ENCODE peak calls at places on chromosomes 16 and 17, in eight cellular contexts. A is naive thymus-derived CD4-positive, alpha-beta T cell; Z is CD8-positive, alpha-beta T cell; H is mesendoderm; Y is right cardiac atrium; Q is bronchial epithelial cell; B is gastrocnemius medialis; W is psoas muscle. E is an unnamed sample.

GRCh38 chr16:48597563-48598392 is 12.2 kb downstream of the N4BP1 start:
- DNase-seq in A (no peak), Y (no peak), Q (no peak), W (no peak), B (no peak), Z (no peak), H (no peak), E (no peak)

GRCh38 chr16:89619880-89620279 is 6.4 kb downstream of the DPEP1 start:
- DNase-seq in B (no peak), W (no peak), H (no peak), A (no peak), Q (no peak), Z (no peak), Y (no peak), E (no peak)

GRCh38 chr17:81959362-81960129 is 1.4 kb downstream of the NOTUM start:
- DNase-seq in A (peak; percentile 90), Y (peak; percentile 90), Z (peak; percentile 90), B (peak; percentile 56), H (peak; percentile 63), Q (no peak), W (peak; percentile 88), E (peak; percentile 50)

GRCh38 chr16:75282811-75283281 is 31.4 kb upstream of the BCAR1 start:
- DNase-seq in Y (no peak), A (no peak), B (no peak), Q (no peak), W (no peak), Z (no peak), H (peak; percentile 50), E (no peak)

GRCh38 chr16:86171329-86171728 is 272.4 kb downstream of the IRF8 start:
- DNase-seq in H (no peak), W (no peak), Q (no peak), B (no peak), Y (no peak), A (no peak), Z (no peak), E (no peak)

GRCh38 chr16:4882633-4883285 is 35.5 kb downstream of the UBN1 start:
- DNase-seq in H (no peak), W (peak; percentile 50), A (no peak), B (peak; percentile 61), Z (no peak), Y (no peak), Q (peak; percentile 83), E (no peak)

GRCh38 chr17:50208611-50209061 is 7.2 kb upstream of the COL1A1 start:
- DNase-seq in A (no peak), Q (no peak), Z (no peak), B (no peak), Y (no peak), W (no peak), H (peak; percentile 65), E (peak; percentile 10)

GRCh38 chr17:55845385-55845784 is 94.5 kb downstream of the PCTP start:
- DNase-seq in W (peak; percentile 81), Y (peak; percentile 83), Q (no peak), A (peak; percentile 22), Z (peak; percentile 51), H (peak; percentile 68), B (peak; percentile 25), E (peak; percentile 18)

GRCh38 chr17:349666-350065 is 2.9 kb downstream of the RPH3AL start:
- DNase-seq in W (no peak), A (no peak), Q (no peak), Y (no peak), H (no peak), B (no peak), Z (no peak), E (no peak)

GRCh38 chr17:8868092-8868491 is 618 bp upstream of the PIK3R6 start:
- DNase-seq in A (no peak), B (no peak), Q (no peak), Z (no peak), W (no peak), H (no peak), Y (no peak), E (no peak)

GRCh38 chr17:8869416-8869815 is 1.9 kb upstream of the PIK3R6 start:
- DNase-seq in Y (no peak), B (no peak), A (no peak), W (no peak), Q (no peak), H (no peak), Z (no peak), E (no peak)

GRCh38 chr17:8867361-8867981 is at the start of gene PIK3R6:
- DNase-seq in Q (no peak), A (no peak), B (no peak), H (no peak), Z (no peak), W (no peak), Y (no peak), E (no peak)

GRCh38 chr17:8870406-8871040 is 3.0 kb upstream of the PIK3R6 start:
- DNase-seq in Q (no peak), W (no peak), A (no peak), H (no peak), Y (no peak), B (no peak), Z (no peak), E (no peak)

DNA sequence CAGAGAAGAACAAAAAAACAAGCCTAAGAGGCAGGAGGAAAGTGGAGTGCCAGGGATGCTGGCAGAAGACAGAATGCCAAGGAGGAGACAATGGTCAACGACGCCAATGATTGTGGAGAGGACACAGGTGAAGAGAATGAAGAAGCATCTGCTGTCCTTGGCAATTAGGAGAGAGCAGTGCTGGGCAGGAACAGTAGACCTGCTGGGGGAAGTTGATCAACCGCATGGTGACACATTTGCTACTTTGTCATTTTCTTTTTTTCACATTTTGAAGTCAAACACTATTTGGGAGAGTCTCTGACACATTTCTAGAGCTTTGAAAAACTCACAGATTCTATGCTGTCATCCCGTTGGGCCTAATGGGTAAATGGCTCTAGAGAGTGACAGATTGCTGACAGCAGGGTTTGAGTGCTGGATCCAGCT is 1.1 kb upstream of the PIK3R6 start:
- DNase-seq in W (no peak), H (no peak), A (no peak), Z (no peak), B (no peak), Q (no peak), Y (no peak), E (no peak)
- H3K4me3 ChIP-seq in W (no peak overlapping the region), H (no peak overlapping the region), A (no peak overlapping the region), Z (no peak overlapping the region), B (no peak overlapping the region), Q (no peak overlapping the region), Y (no peak overlapping the region), E (no peak overlapping the region)

GRCh38 chr16:1991135-1991551 is 1.4 kb downstream of the SYNGR3 start:
- DNase-seq in W (no peak), H (no peak), A (peak; percentile 55), B (no peak), Z (peak; percentile 68), Y (peak; percentile 64), Q (no peak), E (no peak)

GRCh38 chr16:1991588-1992474 is 2.1 kb downstream of the SYNGR3 start:
- DNase-seq in H (peak; percentile 93), Q (peak; percentile 65), Y (peak; percentile 98), W (peak; percentile 98), Z (peak; percentile 97), B (peak; percentile 95), A (peak; percentile 96), E (peak; percentile 85)

GRCh38 chr16:1990336-1991134 is 765 bp downstream of the SYNGR3 start:
- DNase-seq in A (peak; percentile 73), Y (no peak), Z (peak; percentile 53), B (no peak), H (peak; percentile 75), W (no peak), Q (no peak), E (no peak)

GRCh38 chr16:1989209-1989825 is 453 bp upstream of the SYNGR3 start:
- DNase-seq in B (no peak), A (no peak), Y (no peak), Z (no peak), W (no peak), Q (no peak), H (peak; percentile 31), E (no peak)

GRCh38 chr16:1989826-1990335 is at the start of gene SYNGR3:
- DNase-seq in Q (no peak), B (no peak), Z (no peak), W (no peak), H (peak; percentile 39), Y (no peak), A (no peak), E (no peak)
- H3K4me3 ChIP-seq in Q (peak within 1 kb of the TSS; percentile 21), B (no peak within 1 kb of the TSS), Z (peak within 1 kb of the TSS; percentile 60), W (peak within 1 kb of the TSS; percentile 1), H (peak within 1 kb of the TSS; percentile 34), Y (peak within 1 kb of the TSS; percentile 32), A (peak within 1 kb of the TSS; percentile 22), E (no peak within 1 kb of the TSS)

GRCh38 chr17:61209524-61209923 is 190.1 kb upstream of the TBX2 start:
- DNase-seq in Z (no peak), A (no peak), W (no peak), Y (peak; percentile 47), Q (no peak), B (no peak), H (no peak), E (no peak)
- H3K4me3 ChIP-seq in Z (no peak overlapping the region), A (no peak overlapping the region), W (no peak overlapping the region), Y (no peak overlapping the region), Q (no peak overlapping the region), B (no peak overlapping the region), H (no peak overlapping the region), E (no peak overlapping the region)

DNA sequence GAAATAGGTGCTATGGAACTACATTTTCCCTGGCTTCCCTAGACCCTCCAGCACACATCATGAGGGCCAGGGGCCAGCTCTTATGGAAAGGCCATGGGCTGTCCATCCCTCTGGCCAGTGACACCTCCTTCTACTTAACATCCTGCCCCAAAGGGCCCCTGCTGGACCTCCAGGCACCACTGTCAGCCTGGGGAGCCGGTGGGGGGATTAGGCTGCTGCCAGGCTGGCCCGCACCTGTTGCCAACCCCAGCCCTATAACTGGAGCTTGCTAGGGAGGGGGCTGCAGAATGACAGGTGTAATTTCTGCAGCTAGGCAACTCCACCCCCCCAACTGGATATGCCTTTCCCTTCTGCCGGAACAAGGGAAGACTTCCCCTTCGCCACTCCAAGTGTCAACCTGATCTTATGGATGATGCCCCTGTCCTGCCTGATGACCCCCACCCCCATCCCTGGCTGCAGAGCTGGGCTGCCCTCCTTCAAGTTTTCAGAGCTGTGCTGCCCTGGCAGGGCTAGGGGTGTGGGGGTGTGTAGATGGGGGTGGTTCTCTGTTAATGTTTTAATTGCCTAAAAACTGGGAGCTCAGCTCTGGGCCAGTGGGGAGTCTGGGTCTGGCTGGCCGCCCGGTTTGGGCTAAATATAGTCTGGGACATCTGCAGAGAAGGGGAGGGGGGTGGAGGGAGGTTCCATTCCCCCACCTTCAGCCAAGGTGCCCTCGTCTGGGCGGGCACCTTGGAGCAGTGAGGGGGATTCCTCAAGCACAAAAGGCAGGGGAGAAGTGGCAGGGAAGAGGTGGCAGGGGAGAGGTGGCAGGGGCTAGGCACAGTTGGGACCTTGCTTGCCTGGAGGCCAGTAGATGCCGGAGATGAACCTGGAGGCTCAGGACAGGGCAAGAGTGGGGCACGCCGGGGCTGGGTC is 12.8 kb downstream of the RARA start:
- DNase-seq in Z (no peak), A (no peak), W (peak; percentile 86), Y (peak; percentile 88), Q (no peak), B (peak; percentile 83), H (no peak), E (no peak)
- H3K4me3 ChIP-seq in Z (peak overlapping the region; percentile 91), A (peak overlapping the region; percentile 55), W (peak overlapping the region; percentile 95), Y (peak overlapping the region; percentile 26), Q (no peak overlapping the region), B (peak overlapping the region; percentile 100), H (no peak overlapping the region), E (no peak overlapping the region)

DNA sequence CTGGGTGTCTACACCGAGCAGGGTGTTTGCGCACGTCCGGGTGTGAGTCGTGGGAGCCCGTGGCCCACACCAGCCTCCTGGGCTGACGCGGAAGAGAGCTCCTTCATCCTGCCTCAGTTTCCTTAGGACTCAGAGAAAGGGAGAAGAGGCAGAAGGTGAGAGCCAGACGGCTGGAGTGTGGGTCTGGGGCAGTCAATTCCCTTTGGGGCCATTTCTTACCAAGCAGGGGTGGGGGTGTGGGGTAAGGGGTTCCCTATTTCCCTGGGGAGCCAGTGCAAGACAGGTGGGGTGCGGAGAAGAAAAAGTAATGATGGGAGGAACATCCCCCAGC is 831 bp downstream of the CA7 start:
- DNase-seq in H (no peak), W (no peak), A (no peak), B (no peak), Z (no peak), Y (no peak), Q (no peak), E (no peak)
- H3K4me3 ChIP-seq in H (no peak overlapping the region), W (peak overlapping the region; percentile 67), A (no peak overlapping the region), B (peak overlapping the region; percentile 63), Z (no peak overlapping the region), Y (peak overlapping the region; percentile 40), Q (no peak overlapping the region), E (peak overlapping the region; percentile 37)